ENCODE peak calls at places on chromosomes 12 and 14, in five cellular contexts. One of them, this sample, is unnamed.

GRCh38 chr12:68260153-68260552 is 6.7 kb upstream of the IL22 start:
- DNase-seq in cardiac fibroblast: no peak
- DNase-seq in mucosa of descending colon: no peak
- DNase-seq in MM.1S: no peak
- DNase-seq in adrenal gland: no peak
- DNase-seq in this sample: no peak

GRCh38 chr14:102774391-102775153 is 2.7 kb upstream of the TRAF3 start:
- DNase-seq in mucosa of descending colon: peak
- DNase-seq in adrenal gland: peak
- DNase-seq in MM.1S: peak
- DNase-seq in cardiac fibroblast: peak
- DNase-seq in this sample: peak

GRCh38 chr12:124786065-124786964 is 77.3 kb downstream of the SCARB1 start:
- DNase-seq in MM.1S: no peak
- DNase-seq in adrenal gland: peak
- DNase-seq in cardiac fibroblast: peak
- DNase-seq in mucosa of descending colon: no peak
- DNase-seq in this sample: peak

GRCh38 chr12:132723764-132724140 is 13.1 kb downstream of the PGAM5 start:
- DNase-seq in mucosa of descending colon: no peak
- DNase-seq in MM.1S: no peak
- DNase-seq in cardiac fibroblast: peak
- DNase-seq in adrenal gland: no peak
- DNase-seq in this sample: no peak

GRCh38 chr14:75274899-75275569 is 3.6 kb upstream of the FOS start:
- DNase-seq in MM.1S: no peak
- DNase-seq in cardiac fibroblast: peak
- DNase-seq in adrenal gland: peak
- DNase-seq in mucosa of descending colon: peak
- DNase-seq in this sample: peak

GRCh38 chr12:68665016-68665569 is 21.7 kb upstream of the NUP107 start:
- DNase-seq in cardiac fibroblast: peak
- DNase-seq in mucosa of descending colon: no peak
- DNase-seq in adrenal gland: no peak
- DNase-seq in MM.1S: no peak
- DNase-seq in this sample: no peak

GRCh38 chr12:117832459-117833457 is 136.0 kb downstream of the KSR2 start:
- DNase-seq in MM.1S: no peak
- DNase-seq in mucosa of descending colon: no peak
- DNase-seq in cardiac fibroblast: no peak
- DNase-seq in adrenal gland: no peak
- DNase-seq in this sample: no peak

GRCh38 chr12:44497044-44497443 is 379.1 kb downstream of the NELL2 start:
- DNase-seq in mucosa of descending colon: no peak
- DNase-seq in MM.1S: no peak
- DNase-seq in adrenal gland: no peak
- DNase-seq in cardiac fibroblast: no peak
- DNase-seq in this sample: no peak

GRCh38 chr14:65279958-65280357 is 132.6 kb upstream of the FUT8 start:
- DNase-seq in mucosa of descending colon: no peak
- DNase-seq in MM.1S: no peak
- DNase-seq in cardiac fibroblast: no peak
- DNase-seq in adrenal gland: no peak
- DNase-seq in this sample: no peak

GRCh38 chr14:104521816-104522745 is 57.5 kb upstream of the C14orf180 start:
- DNase-seq in cardiac fibroblast: no peak
- DNase-seq in adrenal gland: no peak
- DNase-seq in mucosa of descending colon: no peak
- DNase-seq in MM.1S: no peak
- DNase-seq in this sample: no peak

GRCh38 chr12:95548539-95549391 is 2.5 kb downstream of the USP44 start:
- DNase-seq in mucosa of descending colon: peak
- DNase-seq in adrenal gland: peak
- DNase-seq in MM.1S: no peak
- DNase-seq in cardiac fibroblast: no peak
- DNase-seq in this sample: no peak

GRCh38 chr12:48165089-48166031 is 8.0 kb upstream of the ASB8 start:
- DNase-seq in cardiac fibroblast: peak
- DNase-seq in MM.1S: peak
- DNase-seq in adrenal gland: peak
- DNase-seq in mucosa of descending colon: no peak
- DNase-seq in this sample: peak

GRCh38 chr12:123995023-123995422 is 22.0 kb downstream of the ZNF664 start:
- DNase-seq in cardiac fibroblast: peak
- DNase-seq in adrenal gland: no peak
- DNase-seq in MM.1S: no peak
- DNase-seq in mucosa of descending colon: no peak
- DNase-seq in this sample: peak

GRCh38 chr14:99430491-99430890 is 50.2 kb downstream of the SETD3 start:
- DNase-seq in MM.1S: no peak
- DNase-seq in adrenal gland: no peak
- DNase-seq in mucosa of descending colon: no peak
- DNase-seq in cardiac fibroblast: peak
- DNase-seq in this sample: peak

GRCh38 chr14:92513966-92514843 is 624 bp downstream of the RIN3 start:
- DNase-seq in MM.1S: no peak
- DNase-seq in adrenal gland: peak
- DNase-seq in mucosa of descending colon: peak
- DNase-seq in cardiac fibroblast: peak
- DNase-seq in this sample: no peak

GRCh38 chr14:24171422-24172260 is at the start of gene REC8:
- DNase-seq in mucosa of descending colon: peak
- DNase-seq in cardiac fibroblast: peak
- DNase-seq in MM.1S: no peak
- DNase-seq in adrenal gland: peak
- DNase-seq in this sample: peak

GRCh38 chr12:68888243-68888642 is 44.7 kb downstream of the CPM start:
- DNase-seq in mucosa of descending colon: no peak
- DNase-seq in MM.1S: no peak
- DNase-seq in cardiac fibroblast: no peak
- DNase-seq in adrenal gland: no peak
- DNase-seq in this sample: no peak

GRCh38 chr14:61150851-61151250 is 130.3 kb downstream of the TMEM30B start:
- DNase-seq in cardiac fibroblast: no peak
- DNase-seq in adrenal gland: no peak
- DNase-seq in MM.1S: no peak
- DNase-seq in mucosa of descending colon: no peak
- DNase-seq in this sample: no peak

GRCh38 chr14:91892918-91893527 is 25.7 kb upstream of the TC2N start:
- DNase-seq in MM.1S: no peak
- DNase-seq in adrenal gland: no peak
- DNase-seq in mucosa of descending colon: no peak
- DNase-seq in cardiac fibroblast: no peak
- DNase-seq in this sample: no peak

GRCh38 chr14:65703996-65704395 is 291.5 kb downstream of the FUT8 start:
- DNase-seq in adrenal gland: no peak
- DNase-seq in mucosa of descending colon: no peak
- DNase-seq in MM.1S: no peak
- DNase-seq in cardiac fibroblast: peak
- DNase-seq in this sample: no peak

GRCh38 chr14:95265106-95266094 is 54.3 kb downstream of the CLMN start:
- DNase-seq in MM.1S: peak
- DNase-seq in cardiac fibroblast: peak
- DNase-seq in mucosa of descending colon: no peak
- DNase-seq in adrenal gland: peak
- DNase-seq in this sample: peak

GRCh38 chr12:836952-837351 is 84.6 kb downstream of the WNK1 start:
- DNase-seq in cardiac fibroblast: no peak
- DNase-seq in adrenal gland: no peak
- DNase-seq in MM.1S: no peak
- DNase-seq in mucosa of descending colon: no peak
- DNase-seq in this sample: no peak

GRCh38 chr12:63889721-63890509 is 45.4 kb downstream of the SRGAP1 start:
- DNase-seq in mucosa of descending colon: no peak
- DNase-seq in adrenal gland: no peak
- DNase-seq in MM.1S: no peak
- DNase-seq in cardiac fibroblast: no peak
- DNase-seq in this sample: no peak

GRCh38 chr12:126874427-126875026 is 1392.4 kb upstream of the TMEM132C start:
- DNase-seq in cardiac fibroblast: peak
- DNase-seq in mucosa of descending colon: peak
- DNase-seq in MM.1S: peak
- DNase-seq in adrenal gland: peak
- DNase-seq in this sample: no peak

GRCh38 chr14:105742531-105742848 is 216.1 kb downstream of the TMEM121 start:
- DNase-seq in adrenal gland: no peak
- DNase-seq in mucosa of descending colon: no peak
- DNase-seq in MM.1S: no peak
- DNase-seq in cardiac fibroblast: no peak
- DNase-seq in this sample: no peak

GRCh38 chr14:105748204-105748578 is 221.8 kb downstream of the TMEM121 start:
- DNase-seq in MM.1S: no peak
- DNase-seq in adrenal gland: peak
- DNase-seq in mucosa of descending colon: peak
- DNase-seq in cardiac fibroblast: no peak
- DNase-seq in this sample: no peak

GRCh38 chr14:105746124-105746514 is 219.7 kb downstream of the TMEM121 start:
- DNase-seq in cardiac fibroblast: no peak
- DNase-seq in mucosa of descending colon: no peak
- DNase-seq in MM.1S: no peak
- DNase-seq in adrenal gland: no peak
- DNase-seq in this sample: no peak

GRCh38 chr14:105745433-105746123 is 219.2 kb downstream of the TMEM121 start:
- DNase-seq in adrenal gland: no peak
- DNase-seq in mucosa of descending colon: peak
- DNase-seq in cardiac fibroblast: no peak
- DNase-seq in MM.1S: no peak
- DNase-seq in this sample: no peak
- H3K4me3 ChIP-seq in adrenal gland: no peak
- H3K4me3 ChIP-seq in mucosa of descending colon: no peak
- H3K4me3 ChIP-seq in cardiac fibroblast: no peak
- H3K4me3 ChIP-seq in MM.1S: peak
- H3K4me3 ChIP-seq in this sample: no peak

GRCh38 chr14:88209273-88209672 is 113.8 kb downstream of the KCNK10 start:
- DNase-seq in MM.1S: no peak
- DNase-seq in cardiac fibroblast: no peak
- DNase-seq in mucosa of descending colon: no peak
- DNase-seq in adrenal gland: no peak
- DNase-seq in this sample: no peak
- H3K4me3 ChIP-seq in MM.1S: no peak
- H3K4me3 ChIP-seq in cardiac fibroblast: no peak
- H3K4me3 ChIP-seq in mucosa of descending colon: no peak
- H3K4me3 ChIP-seq in adrenal gland: no peak
- H3K4me3 ChIP-seq in this sample: no peak

DNA sequence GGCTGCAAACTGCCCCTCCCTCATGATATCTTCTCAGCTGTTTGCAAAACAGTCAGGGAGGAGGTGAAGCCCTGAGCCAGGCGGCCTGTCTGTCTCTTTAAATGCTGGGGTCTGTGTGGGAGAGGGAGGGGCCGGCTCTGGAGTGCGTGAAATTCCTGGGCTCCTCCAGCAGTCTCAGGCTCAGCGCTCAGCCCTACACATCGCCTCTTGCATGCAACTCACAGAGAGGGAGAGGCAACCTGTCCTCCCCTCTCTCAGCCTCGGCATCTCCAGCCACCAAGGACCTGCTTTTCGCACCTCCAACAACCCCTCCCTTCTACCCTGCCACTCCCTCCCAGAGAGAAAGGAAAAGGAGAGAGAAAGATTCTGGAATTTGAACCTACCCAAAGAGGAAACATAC is at the start of gene NRXN3:
- DNase-seq in mucosa of descending colon: no peak
- DNase-seq in MM.1S: no peak
- DNase-seq in cardiac fibroblast: no peak
- DNase-seq in adrenal gland: no peak
- DNase-seq in this sample: peak
- H3K4me3 ChIP-seq in mucosa of descending colon: no peak
- H3K4me3 ChIP-seq in MM.1S: no peak
- H3K4me3 ChIP-seq in cardiac fibroblast: no peak
- H3K4me3 ChIP-seq in adrenal gland: no peak
- H3K4me3 ChIP-seq in this sample: no peak

DNA sequence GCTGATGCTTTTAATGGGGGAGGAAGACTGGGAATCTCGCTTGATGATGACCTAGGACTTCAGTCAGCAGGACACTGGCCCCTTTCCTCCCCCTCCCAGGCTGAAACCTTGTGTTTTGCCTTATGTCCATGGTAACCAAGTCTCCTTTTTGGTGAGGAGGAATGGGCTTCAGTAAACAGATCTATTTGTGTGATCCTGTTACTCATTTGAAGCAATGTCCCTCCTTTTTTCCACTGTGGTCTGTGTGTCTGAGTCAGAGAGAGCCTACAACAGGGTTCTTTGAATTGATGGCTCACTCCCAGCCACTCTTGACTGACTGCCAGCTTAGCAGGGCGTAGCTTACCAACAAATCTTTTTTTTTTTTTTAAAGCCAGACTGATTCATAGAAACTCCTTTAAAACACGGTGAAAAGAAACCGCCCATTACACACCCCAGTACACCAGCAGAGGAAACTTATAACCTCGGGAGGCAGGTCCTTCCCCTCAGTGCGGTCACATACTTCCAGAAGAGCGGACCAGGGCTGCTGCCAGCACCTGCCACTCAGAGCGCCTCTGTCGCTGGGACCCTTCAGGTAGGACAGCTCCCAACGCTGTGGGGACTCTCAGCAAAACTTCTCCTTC is at the start of gene EMP1:
- DNase-seq in MM.1S: peak
- DNase-seq in cardiac fibroblast: peak
- DNase-seq in adrenal gland: peak
- DNase-seq in mucosa of descending colon: peak
- DNase-seq in this sample: peak
- H3K4me3 ChIP-seq in MM.1S: peak
- H3K4me3 ChIP-seq in cardiac fibroblast: peak
- H3K4me3 ChIP-seq in adrenal gland: peak
- H3K4me3 ChIP-seq in mucosa of descending colon: peak
- H3K4me3 ChIP-seq in this sample: peak

GRCh38 chr12:46221255-46222128 is 47.4 kb downstream of the SLC38A1 start:
- DNase-seq in cardiac fibroblast: peak
- DNase-seq in mucosa of descending colon: no peak
- DNase-seq in adrenal gland: no peak
- DNase-seq in MM.1S: no peak
- DNase-seq in this sample: peak
- H3K4me3 ChIP-seq in cardiac fibroblast: no peak
- H3K4me3 ChIP-seq in mucosa of descending colon: no peak
- H3K4me3 ChIP-seq in adrenal gland: no peak
- H3K4me3 ChIP-seq in MM.1S: no peak
- H3K4me3 ChIP-seq in this sample: no peak

GRCh38 chr14:56797003-56797568 is 13.2 kb downstream of the OTX2 start:
- DNase-seq in MM.1S: no peak
- DNase-seq in adrenal gland: no peak
- DNase-seq in cardiac fibroblast: no peak
- DNase-seq in mucosa of descending colon: no peak
- DNase-seq in this sample: no peak
- H3K4me3 ChIP-seq in MM.1S: no peak
- H3K4me3 ChIP-seq in adrenal gland: no peak
- H3K4me3 ChIP-seq in cardiac fibroblast: no peak
- H3K4me3 ChIP-seq in mucosa of descending colon: no peak
- H3K4me3 ChIP-seq in this sample: no peak

GRCh38 chr12:54019111-54019811 is 9.0 kb upstream of the HOXC6 start:
- DNase-seq in cardiac fibroblast: no peak
- DNase-seq in mucosa of descending colon: no peak
- DNase-seq in adrenal gland: no peak
- DNase-seq in MM.1S: no peak
- DNase-seq in this sample: no peak
- H3K4me3 ChIP-seq in cardiac fibroblast: no peak
- H3K4me3 ChIP-seq in mucosa of descending colon: no peak
- H3K4me3 ChIP-seq in adrenal gland: peak
- H3K4me3 ChIP-seq in MM.1S: no peak
- H3K4me3 ChIP-seq in this sample: no peak